ENCODE peak calls at places on chromosomes 11 and 22, in seven cellular contexts. M is mucosa of descending colon, A is left lung, B is tibial nerve, L is neuronal stem cell, H is lower lobe of right lung, X is SK-N-SH. E is an unnamed sample.

GRCh38 chr22:36010090-36010489 is 18.5 kb downstream of the RBFOX2 start:
- DNase-seq in M (no peak), A (no peak), B (no peak), L (peak; percentile 56), H (no peak), X (no peak), E (peak; percentile 77)

GRCh38 chr11:14973621-14974020 is 1.5 kb upstream of the CALCA start:
- DNase-seq in M (peak; percentile 43), A (peak; percentile 76), B (no peak), L (peak; percentile 36), H (no peak), X (peak; percentile 65), E (peak; percentile 18)

GRCh38 chr11:20049231-20049630 is 111.0 kb downstream of the DBX1 start:
- DNase-seq in M (no peak), A (no peak), B (no peak), L (no peak), H (no peak), X (no peak), E (no peak)

GRCh38 chr22:20951932-20952380 is 15.1 kb upstream of the AIFM3 start:
- DNase-seq in M (peak; percentile 46), A (no peak), B (no peak), L (no peak), H (no peak), X (no peak), E (no peak)

GRCh38 chr22:19533049-19533626 is 8.9 kb upstream of the CLDN5 start:
- DNase-seq in M (no peak), A (no peak), B (no peak), L (no peak), H (no peak), X (no peak), E (no peak)

GRCh38 chr11:3638513-3638912 is 3.3 kb downstream of the ART5 start:
- DNase-seq in M (no peak), A (no peak), B (no peak), L (no peak), H (no peak), X (no peak), E (no peak)

GRCh38 chr11:34644669-34645406 is 23.9 kb downstream of the EHF start:
- DNase-seq in M (no peak), A (no peak), B (no peak), L (no peak), H (no peak), X (no peak), E (no peak)

GRCh38 chr11:104075091-104075490 is 38.7 kb downstream of the DDI1 start:
- DNase-seq in M (no peak), A (no peak), B (no peak), L (no peak), H (no peak), X (no peak), E (no peak)

GRCh38 chr11:82818399-82819043 is 81.7 kb downstream of the PRCP start:
- DNase-seq in M (no peak), A (no peak), B (no peak), L (no peak), H (no peak), X (no peak), E (no peak)

GRCh38 chr11:12126352-12127019 is 16.1 kb downstream of the MICAL2 start:
- DNase-seq in M (no peak), A (peak; percentile 83), B (no peak), L (no peak), H (peak; percentile 69), X (no peak), E (no peak)

GRCh38 chr22:26674211-26675190 is 17.1 kb downstream of the MIAT start:
- DNase-seq in M (no peak), A (no peak), B (no peak), L (no peak), H (no peak), X (no peak), E (no peak)
- H3K4me3 ChIP-seq in M (no peak overlapping the region), A (no peak overlapping the region), B (no peak overlapping the region), L (no peak overlapping the region), H (peak overlapping the region; percentile 82), X (peak overlapping the region; percentile 96), E (no peak overlapping the region)

GRCh38 chr11:65590240-65590738 is 5.3 kb downstream of the KCNK7 start:
- DNase-seq in M (no peak), A (no peak), B (no peak), L (no peak), H (no peak), X (no peak), E (peak; percentile 41)
- H3K4me1 ChIP-seq in M (peaks cover 29% of the 10 kb centered on the region), A (peaks cover 76% of the 10 kb centered on the region), B (peaks cover 49% of the 10 kb centered on the region), L (peaks cover 43% of the 10 kb centered on the region), H (peaks cover 46% of the 10 kb centered on the region), X (no peaks in the 10 kb centered on the region), E (no peaks in the 10 kb centered on the region)

GRCh38 chr22:28985581-28986290 is 75.9 kb downstream of the C22orf31 start:
- DNase-seq in M (no peak), A (no peak), B (no peak), L (no peak), H (no peak), X (no peak), E (no peak)
- H3K4me3 ChIP-seq in M (no peak overlapping the region), A (no peak overlapping the region), B (no peak overlapping the region), L (no peak overlapping the region), H (no peak overlapping the region), X (no peak overlapping the region), E (no peak overlapping the region)

GRCh38 chr11:116989184-116989583 is 109.0 kb downstream of the SIK3 start:
- DNase-seq in M (no peak), A (no peak), B (no peak), L (no peak), H (no peak), X (no peak), E (no peak)

GRCh38 chr11:116990061-116990473 is 108.2 kb downstream of the SIK3 start:
- DNase-seq in M (no peak), A (no peak), B (no peak), L (no peak), H (no peak), X (no peak), E (no peak)

GRCh38 chr11:116991491-116991890 is 106.7 kb downstream of the SIK3 start:
- DNase-seq in M (no peak), A (no peak), B (no peak), L (no peak), H (no peak), X (no peak), E (no peak)

GRCh38 chr11:116993599-116993998 is 104.6 kb downstream of the SIK3 start:
- DNase-seq in M (no peak), A (no peak), B (no peak), L (peak; percentile 52), H (no peak), X (peak; percentile 58), E (peak; percentile 15)

GRCh38 chr11:116990811-116991210 is 107.4 kb downstream of the SIK3 start:
- DNase-seq in M (no peak), A (no peak), B (no peak), L (no peak), H (no peak), X (no peak), E (no peak)
- H3K4me1 ChIP-seq in M (peaks cover 9% of the 10 kb centered on the region), A (peaks cover 64% of the 10 kb centered on the region), B (peaks cover 51% of the 10 kb centered on the region), L (peaks cover 19% of the 10 kb centered on the region), H (peaks cover 35% of the 10 kb centered on the region), X (peaks cover 16% of the 10 kb centered on the region), E (no peaks in the 10 kb centered on the region)

GRCh38 chr11:113554531-113554930 is 79.3 kb upstream of the DRD2 start:
- DNase-seq in M (no peak), A (no peak), B (no peak), L (no peak), H (no peak), X (no peak), E (no peak)

GRCh38 chr11:113553905-113554304 is 78.7 kb upstream of the DRD2 start:
- DNase-seq in M (no peak), A (no peak), B (no peak), L (no peak), H (no peak), X (peak; percentile 35), E (peak; percentile 70)

GRCh38 chr11:113552271-113552670 is 77.1 kb upstream of the DRD2 start:
- DNase-seq in M (no peak), A (no peak), B (no peak), L (no peak), H (no peak), X (no peak), E (no peak)

GRCh38 chr11:113551645-113552044 is 76.4 kb upstream of the DRD2 start:
- DNase-seq in M (no peak), A (no peak), B (no peak), L (no peak), H (no peak), X (no peak), E (no peak)

GRCh38 chr11:113553235-113553634 is 78.0 kb upstream of the DRD2 start:
- DNase-seq in M (no peak), A (no peak), B (peak; percentile 68), L (peak; percentile 45), H (no peak), X (no peak), E (no peak)
- H3K4me3 ChIP-seq in M (no peak overlapping the region), A (no peak overlapping the region), B (no peak overlapping the region), L (no peak overlapping the region), H (no peak overlapping the region), X (no peak overlapping the region), E (no peak overlapping the region)

GRCh38 chr11:76767659-76768058 is 15.5 kb upstream of the TSKU start:
- DNase-seq in M (no peak), A (no peak), B (no peak), L (no peak), H (no peak), X (no peak), E (no peak)
- H3K4me1 ChIP-seq in M (peaks cover 61% of the 10 kb centered on the region), A (peaks cover 54% of the 10 kb centered on the region), B (peaks cover 27% of the 10 kb centered on the region), L (peaks cover 11% of the 10 kb centered on the region), H (peaks cover 88% of the 10 kb centered on the region), X (peaks cover 22% of the 10 kb centered on the region), E (peaks cover 8% of the 10 kb centered on the region)

GRCh38 chr22:38954414-38955043 is 2.9 kb upstream of the APOBEC3A start:
- DNase-seq in M (peak; percentile 43), A (no peak), B (no peak), L (no peak), H (no peak), X (no peak), E (no peak)
- H3K4me3 ChIP-seq in M (no peak overlapping the region), A (no peak overlapping the region), B (no peak overlapping the region), L (no peak overlapping the region), H (no peak overlapping the region), X (no peak overlapping the region), E (no peak overlapping the region)

GRCh38 chr11:94770563-94771120 is 2.5 kb downstream of the AMOTL1 start:
- DNase-seq in M (no peak), A (no peak), B (no peak), L (no peak), H (no peak), X (peak; percentile 25), E (no peak)
- H3K4me1 ChIP-seq in M (no peaks in the 10 kb centered on the region), A (peaks cover 34% of the 10 kb centered on the region), B (peaks cover 13% of the 10 kb centered on the region), L (peaks cover 18% of the 10 kb centered on the region), H (peaks cover 59% of the 10 kb centered on the region), X (peaks cover 19% of the 10 kb centered on the region), E (peaks cover 16% of the 10 kb centered on the region)

GRCh38 chr11:117795726-117796455 is 1.1 kb downstream of the DSCAML1 start:
- DNase-seq in M (peak; percentile 59), A (no peak), B (no peak), L (no peak), H (no peak), X (peak; percentile 70), E (no peak)
- H3K4me3 ChIP-seq in M (no peak overlapping the region), A (no peak overlapping the region), B (no peak overlapping the region), L (no peak overlapping the region), H (peak overlapping the region; percentile 37), X (no peak overlapping the region), E (peak overlapping the region; percentile 44)